ENCODE peak calls at places on chromosomes 16 and 17, in seven cellular contexts. O, M, A, I, X, H and W are unnamed samples.

GRCh38 chr17:78532311-78532710 is 44.9 kb downstream of the DNAH17 start:
- DNase-seq in I (no peak), X (no peak), M (no peak), O (no peak), H (no peak), A (no peak), W (no peak)

GRCh38 chr17:18258356-18259038 is at the start of gene FLII:
- DNase-seq in X (peak; percentile 43), M (peak; percentile 89), A (peak; percentile 34), H (peak; percentile 46), O (peak; percentile 40), I (peak; percentile 39), W (peak; percentile 19)

GRCh38 chr16:70157105-70157476 is 16.5 kb upstream of the CLEC18C start:
- DNase-seq in A (no peak), M (peak; percentile 6), I (no peak), X (no peak), O (no peak), H (no peak), W (no peak)

GRCh38 chr16:86609115-86609514 is 30.8 kb downstream of the FOXL1 start:
- DNase-seq in O (no peak), M (no peak), X (peak; percentile 64), H (no peak), I (no peak), A (no peak), W (no peak)

GRCh38 chr17:74212262-74212912 is 984 bp upstream of the TTYH2 start:
- DNase-seq in O (no peak), A (no peak), H (no peak), I (no peak), X (peak; percentile 26), M (no peak), W (no peak)

GRCh38 chr16:10930755-10931093 is 11.5 kb downstream of the DEXI start:
- DNase-seq in I (no peak), H (no peak), X (no peak), M (no peak), A (no peak), O (no peak), W (no peak)

GRCh38 chr16:17777461-17777863 is 306.7 kb upstream of the XYLT1 start:
- DNase-seq in H (no peak), M (no peak), O (no peak), A (no peak), I (no peak), X (peak; percentile 59), W (peak; percentile 12)

GRCh38 chr17:37148171-37148570 is 199.4 kb downstream of the AATF start:
- DNase-seq in H (no peak), I (no peak), A (no peak), O (no peak), M (no peak), X (peak; percentile 34), W (no peak)

GRCh38 chr16:80710918-80711317 is 93.5 kb downstream of the CDYL2 start:
- DNase-seq in X (no peak), O (no peak), A (no peak), I (no peak), H (no peak), M (no peak), W (no peak)

GRCh38 chr17:32899240-32900013 is 22.5 kb upstream of the MYO1D start:
- DNase-seq in H (no peak), A (no peak), M (no peak), O (no peak), I (no peak), X (no peak), W (no peak)

GRCh38 chr17:79993390-79994221 is 42.1 kb downstream of the TBC1D16 start:
- DNase-seq in M (no peak), X (peak; percentile 98), H (peak; percentile 23), A (no peak), I (no peak), O (no peak), W (peak; percentile 99)

GRCh38 chr17:58632324-58633314 is 59.2 kb downstream of the TEX14 start:
- DNase-seq in M (no peak), X (no peak), A (no peak), H (no peak), I (no peak), O (no peak), W (peak; percentile 29)

GRCh38 chr16:19712418-19713058 is 5.5 kb downstream of the KNOP1 start:
- DNase-seq in I (no peak), H (no peak), M (no peak), X (no peak), A (no peak), O (no peak), W (no peak)

GRCh38 chr16:5738586-5738985 is 641.0 kb upstream of the EEF2KMT start:
- DNase-seq in H (no peak), M (no peak), A (no peak), I (no peak), O (no peak), X (no peak), W (peak; percentile 25)

GRCh38 chr17:42783062-42783777 is 2.8 kb downstream of the WNK4 start:
- DNase-seq in X (peak; percentile 37), O (no peak), A (no peak), I (no peak), M (no peak), H (no peak), W (no peak)

GRCh38 chr17:64448665-64449512 is at the start of gene MILR1:
- DNase-seq in I (no peak), O (no peak), X (peak; percentile 92), M (no peak), H (no peak), A (no peak), W (no peak)

GRCh38 chr16:57041182-57042156 is 50.9 kb upstream of the CPNE2 start:
- DNase-seq in M (no peak), A (peak; percentile 76), I (peak; percentile 63), X (peak; percentile 5), H (peak; percentile 72), O (peak; percentile 55), W (no peak)

GRCh38 chr17:81002409-81003361 is 11.0 kb downstream of the CHMP6 start:
- DNase-seq in O (no peak), I (no peak), A (no peak), M (peak; percentile 92), X (peak; percentile 72), H (no peak), W (no peak)

GRCh38 chr16:63292036-63292435 is 1255.8 kb upstream of the CDH8 start:
- DNase-seq in O (no peak), I (no peak), A (no peak), X (no peak), H (no peak), M (no peak), W (no peak)

GRCh38 chr16:396605-397004 is 394 bp upstream of the NME4 start:
- DNase-seq in O (no peak), M (peak; percentile 83), X (peak; percentile 42), I (no peak), A (no peak), H (no peak), W (peak; percentile 65)

GRCh38 chr17:82216301-82217119 is 3.9 kb upstream of the CCDC57 start:
- DNase-seq in A (no peak), H (no peak), I (no peak), M (peak; percentile 54), O (no peak), X (peak; percentile 76), W (peak; percentile 75)

GRCh38 chr17:44350733-44351226 is 5.7 kb downstream of the GRN start:
- DNase-seq in M (peak; percentile 96), X (peak; percentile 44), A (peak; percentile 50), O (peak; percentile 49), I (peak; percentile 57), H (peak; percentile 55), W (peak; percentile 57)

GRCh38 chr17:78643326-78643725 is 66.1 kb upstream of the DNAH17 start:
- DNase-seq in X (no peak), O (no peak), M (no peak), H (no peak), A (no peak), I (no peak), W (no peak)

GRCh38 chr17:65079489-65079900 is 23.0 kb upstream of the GNA13 start:
- DNase-seq in H (no peak), M (peak; percentile 61), O (no peak), X (no peak), A (no peak), I (no peak), W (no peak)

GRCh38 chr16:21950782-21951521 is 2.2 kb upstream of the UQCRC2 start:
- DNase-seq in O (no peak), X (peak; percentile 51), M (peak; percentile 34), H (no peak), A (no peak), I (no peak), W (peak; percentile 54)

GRCh38 chr16:19294156-19294649 is 8.7 kb downstream of the CLEC19A start:
- DNase-seq in H (no peak), A (no peak), O (no peak), M (no peak), X (peak; percentile 9), I (no peak), W (no peak)

GRCh38 chr16:51651061-51651466 is 500.0 kb upstream of the SALL1 start:
- DNase-seq in O (no peak), I (no peak), X (no peak), M (peak; percentile 41), H (no peak), A (no peak), W (no peak)

GRCh38 chr16:67490330-67491096 is 7.2 kb upstream of the AGRP start:
- DNase-seq in H (no peak), I (no peak), M (no peak), X (peak; percentile 64), A (no peak), O (no peak), W (no peak)

GRCh38 chr16:25371342-25371741 is 113.7 kb upstream of the ZKSCAN2 start:
- DNase-seq in A (no peak), I (no peak), M (no peak), X (no peak), H (no peak), O (no peak), W (no peak)

GRCh38 chr16:12468552-12468951 is 335.1 kb downstream of the CPPED1 start:
- DNase-seq in X (no peak), H (no peak), I (no peak), O (no peak), A (no peak), M (no peak), W (no peak)

GRCh38 chr17:80512233-80512632 is 32.4 kb upstream of the RPTOR start:
- DNase-seq in M (no peak), O (no peak), A (no peak), I (no peak), X (no peak), H (no peak), W (no peak)

GRCh38 chr17:39950871-39951348 is 11.9 kb upstream of the GSDMA start:
- DNase-seq in M (no peak), A (no peak), O (no peak), I (no peak), H (no peak), X (peak; percentile 12), W (no peak)